ENCODE peak calls at places on chromosomes 6 and 20, in four cellular contexts. W is T-cell, I is GDM1, Y is NCI-H460. C is an unnamed sample.

GRCh38 chr6:162489406-162489976 is 238.1 kb downstream of the PRKN start:
- DNase-seq in Y (no peak), W (no peak), I (no peak), C (no peak)

GRCh38 chr20:57627972-57628650 is 7.9 kb upstream of the ZBP1 start:
- DNase-seq in I (peak; percentile 61), Y (no peak), W (peak; percentile 82), C (no peak)

GRCh38 chr6:36663504-36664446 is 14.7 kb upstream of the CDKN1A start:
- DNase-seq in W (no peak), I (no peak), Y (no peak), C (no peak)

GRCh38 chr6:37838209-37838921 is 18.8 kb downstream of the ZFAND3 start:
- DNase-seq in I (no peak), W (no peak), Y (no peak), C (no peak)

GRCh38 chr20:59342017-59342957 is 41.9 kb downstream of the EDN3 start:
- DNase-seq in I (no peak), W (no peak), Y (no peak), C (no peak)

GRCh38 chr20:62210496-62210855 is 9.6 kb downstream of the HRH3 start:
- DNase-seq in Y (no peak), W (no peak), I (no peak), C (no peak)

GRCh38 chr6:1993049-1993448 is 252.4 kb downstream of the GMDS start:
- DNase-seq in W (no peak), Y (no peak), I (no peak), C (no peak)

GRCh38 chr20:23296841-23297701 is 53.5 kb upstream of the NXT1 start:
- DNase-seq in I (no peak), W (no peak), Y (no peak), C (no peak)

GRCh38 chr6:148263961-148264360 is 78.7 kb upstream of the SASH1 start:
- DNase-seq in I (no peak), Y (no peak), W (no peak), C (no peak)

GRCh38 chr6:35713006-35713405 is 23.8 kb upstream of the ARMC12 start:
- DNase-seq in Y (no peak), I (no peak), W (no peak), C (no peak)

GRCh38 chr6:35794536-35795452 is 2.3 kb downstream of the CLPS start:
- DNase-seq in I (no peak), Y (no peak), W (no peak), C (no peak)

GRCh38 chr6:169998457-169998856 is 247.0 kb downstream of the ERMARD start:
- DNase-seq in W (no peak), Y (no peak), I (no peak), C (no peak)

GRCh38 chr6:113082691-113083090 is 735.6 kb downstream of the RFPL4B start:
- DNase-seq in Y (no peak), W (no peak), I (no peak), C (no peak)

GRCh38 chr6:135087803-135088202 is 33.2 kb upstream of the HBS1L start:
- DNase-seq in W (peak; percentile 36), Y (no peak), I (no peak), C (no peak)

GRCh38 chr6:134288538-134289203 is 29.2 kb downstream of the SGK1 start:
- DNase-seq in W (no peak), Y (no peak), I (no peak), C (peak; percentile 7)

GRCh38 chr20:19909696-19910095 is 107.5 kb upstream of the NAA20 start:
- DNase-seq in W (no peak), Y (no peak), I (no peak), C (no peak)

GRCh38 chr6:109053285-109053684 is 41.4 kb downstream of the SESN1 start:
- DNase-seq in Y (no peak), I (no peak), W (no peak), C (no peak)

GRCh38 chr20:44231193-44231592 is 15.9 kb upstream of the GDAP1L1 start:
- DNase-seq in W (no peak), I (no peak), Y (no peak), C (no peak)

GRCh38 chr6:105431226-105431625 is 28.3 kb upstream of the PREP start:
- DNase-seq in Y (peak; percentile 58), W (peak; percentile 16), I (no peak), C (peak; percentile 52)

GRCh38 chr6:159756508-159756907 is 5.3 kb upstream of the ACAT2 start:
- DNase-seq in W (no peak), Y (no peak), I (no peak), C (no peak)

GRCh38 chr20:58705525-58705924 is 12.9 kb downstream of the NPEPL1 start:
- DNase-seq in Y (no peak), W (no peak), I (no peak), C (no peak)

GRCh38 chr6:137849076-137849708 is 17.9 kb upstream of the TNFAIP3 start:
- DNase-seq in W (no peak), I (no peak), Y (no peak), C (no peak)

GRCh38 chr6:1516742-1517520 is 92.8 kb upstream of the FOXC1 start:
- DNase-seq in W (no peak), I (no peak), Y (no peak), C (no peak)

GRCh38 chr20:37095108-37095608 is 639 bp downstream of the RBL1 start:
- DNase-seq in W (peak; percentile 62), I (no peak), Y (no peak), C (peak; percentile 69)

GRCh38 chr6:147298461-147298860 is 94.2 kb downstream of the STXBP5 start:
- DNase-seq in W (no peak), Y (no peak), I (no peak), C (peak; percentile 4)

GRCh38 chr20:33940701-33941100 is 53.0 kb upstream of the RALY start:
- DNase-seq in I (no peak), Y (no peak), W (no peak), C (no peak)

GRCh38 chr6:117409863-117410262 is 15.9 kb downstream of the ROS1 start:
- DNase-seq in W (no peak), I (no peak), Y (no peak), C (no peak)

GRCh38 chr6:3868544-3868943 is 19.4 kb downstream of the FAM50B start:
- DNase-seq in I (no peak), W (no peak), Y (no peak), C (no peak)

GRCh38 chr20:4633780-4634179 is 87.9 kb upstream of the PRND start:
- DNase-seq in Y (no peak), I (no peak), W (no peak), C (peak; percentile 30)